ENCODE peak calls at places on chromosomes 2 and 18, in five cellular contexts. O is upper lobe of left lung, F is transverse colon, N is stomach, S is GM12878. Z is an unnamed sample.
A peak's percentile ranks its signal among the peaks of the same experiment; 100 is the strongest.

GRCh38 chr18:46877329-46877987 is 39.8 kb downstream of the PIAS2 start:
- DNase-seq in O (no peak), F (no peak), N (no peak), S (no peak), Z (no peak)

GRCh38 chr2:193141998-193142397 is 947.3 kb upstream of the TMEFF2 start:
- DNase-seq in N (no peak), F (no peak), S (no peak), O (no peak), Z (no peak)

GRCh38 chr18:61865466-61866165 is 27.2 kb downstream of the RNF152 start:
- DNase-seq in O (no peak), S (no peak), F (no peak), N (no peak), Z (no peak)

GRCh38 chr2:148013879-148014278 is 6.7 kb downstream of the ORC4 start:
- DNase-seq in O (no peak), F (no peak), S (no peak), N (no peak), Z (no peak)

GRCh38 chr2:86218124-86218523 is 18.9 kb downstream of the MRPL35 start:
- DNase-seq in N (no peak), O (no peak), F (no peak), S (no peak), Z (no peak)

GRCh38 chr18:906416-907170 is 1.9 kb downstream of the ADCYAP1 start:
- DNase-seq in O (peak; percentile 50), N (no peak), F (no peak), S (no peak), Z (no peak)

GRCh38 chr2:228681426-228681825 is 499.9 kb upstream of the SPHKAP start:
- DNase-seq in O (no peak), S (no peak), N (no peak), F (no peak), Z (no peak)

GRCh38 chr18:71799016-71799673 is 745.0 kb downstream of the CBLN2 start:
- DNase-seq in O (no peak), F (no peak), S (no peak), N (no peak), Z (no peak)

GRCh38 chr2:173759959-173760358 is 205.2 kb downstream of the SP3 start:
- DNase-seq in O (no peak), F (no peak), N (no peak), S (no peak), Z (no peak)

GRCh38 chr2:78147466-78147865 is 625.3 kb upstream of the LRRTM4 start:
- DNase-seq in O (peak; percentile 10), N (no peak), S (no peak), F (no peak), Z (no peak)

GRCh38 chr2:104850322-104851184 is 3.4 kb upstream of the POU3F3 start:
- DNase-seq in S (no peak), O (no peak), N (no peak), F (no peak), Z (no peak)

GRCh38 chr2:23530909-23531276 is 145.9 kb downstream of the KLHL29 start:
- DNase-seq in F (no peak), N (no peak), S (no peak), O (no peak), Z (no peak)

GRCh38 chr2:74497777-74498499 is 1.5 kb downstream of the LBX2 start:
- DNase-seq in O (peak; percentile 90), S (no peak), N (peak; percentile 34), F (peak; percentile 36), Z (peak; percentile 83)

GRCh38 chr2:108257757-108258331 is 18.1 kb downstream of the SULT1C3 start:
- DNase-seq in N (no peak), F (no peak), S (no peak), O (no peak), Z (no peak)

GRCh38 chr2:107091163-107091864 is 205.3 kb upstream of the ST6GAL2 start:
- DNase-seq in O (no peak), N (no peak), F (no peak), S (no peak), Z (no peak)

GRCh38 chr2:24363306-24363705 is 3.0 kb upstream of the ITSN2 start:
- DNase-seq in S (no peak), N (no peak), F (no peak), O (no peak), Z (no peak)

GRCh38 chr18:44518666-44519065 is 162.0 kb upstream of the SETBP1 start:
- DNase-seq in O (no peak), S (no peak), F (no peak), N (no peak), Z (no peak)

GRCh38 chr18:74508366-74508765 is 12.2 kb downstream of the CNDP2 start:
- DNase-seq in F (no peak), N (peak; percentile 13), S (no peak), O (no peak), Z (peak; percentile 35)

GRCh38 chr2:127954857-127955256 is 69.1 kb upstream of the AMMECR1L start:
- DNase-seq in O (no peak), N (no peak), S (no peak), F (no peak), Z (no peak)

GRCh38 chr2:127953128-127953718 is 67.5 kb upstream of the AMMECR1L start:
- DNase-seq in N (peak; percentile 64), F (peak; percentile 56), O (no peak), S (no peak), Z (no peak)

GRCh38 chr2:127953849-127954248 is 68.1 kb upstream of the AMMECR1L start:
- DNase-seq in O (no peak), N (no peak), F (no peak), S (no peak), Z (no peak)

GRCh38 chr2:127961729-127962128 is 66.1 kb downstream of the SAP130 start:
- DNase-seq in N (no peak), O (no peak), S (no peak), F (no peak), Z (no peak)

GRCh38 chr2:127957240-127957639 is 70.6 kb downstream of the SAP130 start:
- DNase-seq in F (no peak), N (no peak), S (no peak), O (no peak), Z (no peak)
- TF ChIP-seq POLR2A in F (no peak), N (no peak), S (no peak), O (no peak), Z (no peak)

DNA sequence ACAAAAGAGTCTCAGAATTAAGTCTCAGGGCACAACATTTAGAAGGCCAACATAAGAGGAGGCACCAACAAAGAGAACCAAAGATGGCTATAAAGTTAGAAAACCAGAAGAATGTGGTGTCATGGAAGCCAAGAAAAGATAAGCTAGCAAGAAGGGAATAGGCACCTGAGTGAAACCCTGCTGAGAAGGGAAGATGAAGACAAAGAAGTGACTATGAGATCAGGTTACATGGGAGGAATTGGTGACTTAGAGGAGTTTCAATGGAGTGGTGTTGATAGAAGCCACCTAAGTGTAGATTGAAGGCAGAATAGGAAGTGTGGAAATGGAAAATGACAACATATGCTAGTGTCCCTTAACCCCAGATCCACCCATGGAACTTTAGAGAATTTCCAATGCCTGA is 327.6 kb upstream of the KCNJ3 start:
- DNase-seq in N (no peak), O (no peak), F (no peak), S (no peak), Z (no peak)
- TF ChIP-seq CTCF in N (no peak), O (no peak), F (no peak), S (no peak), Z (no peak)

GRCh38 chr18:68426731-68427315 is 288.1 kb downstream of the TMX3 start:
- DNase-seq in N (no peak), O (no peak), F (no peak), S (no peak), Z (no peak)

GRCh38 chr18:68428026-68428425 is 286.9 kb downstream of the TMX3 start:
- DNase-seq in O (no peak), S (no peak), F (no peak), N (no peak), Z (no peak)

GRCh38 chr18:68429809-68430208 is 285.1 kb downstream of the TMX3 start:
- DNase-seq in N (no peak), O (no peak), S (no peak), F (no peak), Z (no peak)

GRCh38 chr18:68429111-68429510 is 285.8 kb downstream of the TMX3 start:
- DNase-seq in F (no peak), S (no peak), O (no peak), N (no peak), Z (no peak)

GRCh38 chr18:68428666-68429065 is 286.2 kb downstream of the TMX3 start:
- DNase-seq in F (no peak), N (no peak), S (no peak), O (no peak), Z (no peak)
- TF ChIP-seq POLR2AphosphoS5 in F (no peak), N (no peak), S (no peak), O (no peak), Z (no peak)

GRCh38 chr2:111121873-111122630 is 1.3 kb downstream of the BCL2L11 start:
- DNase-seq in F (peak; percentile 91), S (no peak), N (peak; percentile 91), O (peak; percentile 99), Z (peak; percentile 97)
- TF ChIP-seq POLR2A in F (peak; percentile 73), S (peak; percentile 24), N (no peak), O (peak; percentile 88), Z (no peak)

GRCh38 chr18:12599966-12600365 is 57.9 kb downstream of the SPIRE1 start:
- DNase-seq in O (no peak), S (no peak), N (no peak), F (no peak), Z (no peak)
- TF ChIP-seq CTCF in O (no peak), S (no peak), N (no peak), F (no peak), Z (no peak)

GRCh38 chr18:48222118-48222517 is 187.1 kb downstream of the ZBTB7C start:
- DNase-seq in N (peak; percentile 52), O (no peak), F (peak; percentile 50), S (peak; percentile 2), Z (no peak)
- TF ChIP-seq POLR2AphosphoS5 in N (no peak), O (no peak), F (no peak), S (no peak), Z (peak; percentile 65)

GRCh38 chr2:63131196-63131595 is 80.6 kb downstream of the OTX1 start:
- DNase-seq in N (no peak), F (no peak), O (no peak), S (no peak), Z (no peak)
- TF ChIP-seq POLR2A in N (no peak), F (no peak), O (no peak), S (no peak), Z (no peak)

GRCh38 chr18:39297225-39297624 is 1731.6 kb upstream of the CELF4 start:
- DNase-seq in O (no peak), S (no peak), F (no peak), N (no peak), Z (no peak)
- TF ChIP-seq CTCF in O (no peak), S (no peak), F (no peak), N (no peak), Z (no peak)